ENCODE peak calls at places on chromosomes 7 and 10, in four cellular contexts. Q is thoracic aorta, N is HepG2, L is lower lobe of right lung. C is an unnamed sample.

GRCh38 chr7:47550788-47551470 is 31.0 kb downstream of the TNS3 start:
- DNase-seq in N (no peak), Q (no peak), L (no peak), C (no peak)

GRCh38 chr10:77328272-77328816 is 309.3 kb downstream of the KCNMA1 start:
- DNase-seq in Q (no peak), N (peak; percentile 10), L (no peak), C (no peak)

GRCh38 chr7:45972629-45973312 is 51.7 kb upstream of the IGFBP3 start:
- DNase-seq in N (peak; percentile 88), L (no peak), Q (no peak), C (no peak)

GRCh38 chr7:158975526-158976467 is 119.4 kb downstream of the DYNC2I1 start:
- DNase-seq in Q (no peak), N (peak; percentile 56), L (no peak), C (no peak)

GRCh38 chr10:44967596-44967995 is 8.0 kb downstream of the RASSF4 start:
- DNase-seq in L (no peak), N (no peak), Q (no peak), C (no peak)

GRCh38 chr10:30491204-30491603 is 57.2 kb downstream of the MAP3K8 start:
- DNase-seq in N (no peak), L (no peak), Q (no peak), C (no peak)

GRCh38 chr10:71683301-71683700 is 36.3 kb downstream of the C10orf105 start:
- DNase-seq in Q (no peak), L (no peak), N (no peak), C (no peak)

GRCh38 chr10:92087750-92088395 is 164.3 kb downstream of the BTAF1 start:
- DNase-seq in L (peak; percentile 51), Q (peak; percentile 38), N (peak; percentile 90), C (no peak)

GRCh38 chr10:67735430-67735829 is 39.4 kb upstream of the CTNNA3 start:
- DNase-seq in N (no peak), Q (no peak), L (no peak), C (no peak)

GRCh38 chr10:95850791-95851190 is 57.0 kb upstream of the CC2D2B start:
- DNase-seq in L (no peak), N (no peak), Q (no peak), C (no peak)

GRCh38 chr7:28748934-28749584 is 209.1 kb downstream of the TRIL start:
- DNase-seq in L (peak; percentile 61), N (no peak), Q (peak; percentile 18), C (no peak)

GRCh38 chr7:44066111-44066460 is 719 bp upstream of the PGAM2 start:
- DNase-seq in L (no peak), N (no peak), Q (no peak), C (no peak)

GRCh38 chr10:4981722-4982471 is 18.7 kb downstream of the AKR1C1 start:
- DNase-seq in Q (no peak), L (peak; percentile 57), N (peak; percentile 79), C (no peak)

GRCh38 chr10:43968961-43969360 is 320.3 kb upstream of the ZNF32 start:
- DNase-seq in Q (no peak), N (no peak), L (no peak), C (no peak)

GRCh38 chr10:120750167-120750566 is 101.0 kb upstream of the WDR11 start:
- DNase-seq in Q (no peak), L (no peak), N (no peak), C (no peak)

GRCh38 chr7:20865684-20866083 is 79.0 kb upstream of the SP8 start:
- DNase-seq in L (no peak), N (no peak), Q (no peak), C (no peak)

GRCh38 chr7:17195576-17195975 is 102.9 kb upstream of the AHR start:
- DNase-seq in N (no peak), Q (no peak), L (no peak), C (no peak)

GRCh38 chr7:141876371-141876770 is 35.1 kb upstream of the PRSS37 start:
- DNase-seq in N (no peak), Q (no peak), L (no peak), C (no peak)

GRCh38 chr7:139829654-139830130 is 628 bp downstream of the TBXAS1 start:
- DNase-seq in Q (no peak), L (no peak), N (no peak), C (no peak)

GRCh38 chr7:139828446-139828845 is 618 bp upstream of the TBXAS1 start:
- DNase-seq in N (no peak), Q (no peak), L (no peak), C (no peak)

GRCh38 chr7:139830779-139831498 is 1.9 kb downstream of the TBXAS1 start:
- DNase-seq in L (no peak), Q (no peak), N (no peak), C (no peak)

GRCh38 chr7:139830292-139830691 is 1.2 kb downstream of the TBXAS1 start:
- DNase-seq in N (no peak), Q (no peak), L (no peak), C (no peak)

DNA sequence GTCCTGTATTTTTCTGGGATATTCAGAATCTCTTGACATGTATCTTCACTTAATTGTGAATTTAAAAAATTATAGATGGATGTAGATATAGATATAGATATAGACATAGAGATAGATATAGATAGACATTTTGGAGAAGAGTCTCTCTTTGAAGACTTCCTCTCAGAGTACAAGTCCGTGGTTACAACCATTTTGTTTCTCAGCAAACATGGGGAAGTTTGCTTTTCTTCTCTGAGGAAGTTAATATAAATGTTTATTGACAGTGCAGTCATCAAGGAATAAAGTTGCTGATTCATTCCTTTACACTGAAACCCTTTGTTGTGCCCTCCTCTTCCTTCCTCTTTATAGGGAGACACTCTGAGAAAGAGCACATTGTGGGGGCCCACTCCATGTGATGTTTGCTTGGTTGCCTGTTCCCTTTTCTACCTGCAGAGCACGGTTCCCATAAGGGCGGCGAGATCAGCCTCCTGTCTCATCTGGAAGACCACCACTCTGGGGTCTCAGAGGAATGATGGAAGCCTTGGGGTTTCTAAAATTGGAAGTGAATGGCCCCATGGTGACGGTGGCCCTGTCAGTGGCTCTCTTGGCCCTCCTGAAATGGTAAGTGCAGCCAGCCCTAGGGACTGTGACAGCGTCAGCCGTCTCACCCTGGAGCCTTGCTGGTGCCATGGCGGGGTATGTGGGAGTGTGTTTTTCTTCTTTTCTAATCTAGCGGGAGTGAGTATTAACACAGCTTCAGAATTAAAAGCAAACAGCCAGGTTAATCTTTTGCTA is at the start of gene TBXAS1:
- DNase-seq in N (no peak), Q (no peak), L (peak; percentile 65), C (no peak)
- H3K4me3 ChIP-seq in N (peak within 1 kb of the TSS; percentile 49), Q (peak within 1 kb of the TSS; percentile 54), L (peak within 1 kb of the TSS; percentile 44), C (no peak within 1 kb of the TSS)

GRCh38 chr10:110171032-110171431 is 36.4 kb upstream of the MXI1 start:
- DNase-seq in N (no peak), L (no peak), Q (no peak), C (no peak)

GRCh38 chr10:110169586-110169985 is 37.8 kb upstream of the MXI1 start:
- DNase-seq in Q (no peak), N (no peak), L (no peak), C (no peak)

GRCh38 chr10:110170142-110170887 is 37.1 kb upstream of the MXI1 start:
- DNase-seq in Q (no peak), L (no peak), N (no peak), C (no peak)

GRCh38 chr10:110167149-110167548 is 40.3 kb upstream of the MXI1 start:
- DNase-seq in N (no peak), Q (no peak), L (no peak), C (no peak)

DNA sequence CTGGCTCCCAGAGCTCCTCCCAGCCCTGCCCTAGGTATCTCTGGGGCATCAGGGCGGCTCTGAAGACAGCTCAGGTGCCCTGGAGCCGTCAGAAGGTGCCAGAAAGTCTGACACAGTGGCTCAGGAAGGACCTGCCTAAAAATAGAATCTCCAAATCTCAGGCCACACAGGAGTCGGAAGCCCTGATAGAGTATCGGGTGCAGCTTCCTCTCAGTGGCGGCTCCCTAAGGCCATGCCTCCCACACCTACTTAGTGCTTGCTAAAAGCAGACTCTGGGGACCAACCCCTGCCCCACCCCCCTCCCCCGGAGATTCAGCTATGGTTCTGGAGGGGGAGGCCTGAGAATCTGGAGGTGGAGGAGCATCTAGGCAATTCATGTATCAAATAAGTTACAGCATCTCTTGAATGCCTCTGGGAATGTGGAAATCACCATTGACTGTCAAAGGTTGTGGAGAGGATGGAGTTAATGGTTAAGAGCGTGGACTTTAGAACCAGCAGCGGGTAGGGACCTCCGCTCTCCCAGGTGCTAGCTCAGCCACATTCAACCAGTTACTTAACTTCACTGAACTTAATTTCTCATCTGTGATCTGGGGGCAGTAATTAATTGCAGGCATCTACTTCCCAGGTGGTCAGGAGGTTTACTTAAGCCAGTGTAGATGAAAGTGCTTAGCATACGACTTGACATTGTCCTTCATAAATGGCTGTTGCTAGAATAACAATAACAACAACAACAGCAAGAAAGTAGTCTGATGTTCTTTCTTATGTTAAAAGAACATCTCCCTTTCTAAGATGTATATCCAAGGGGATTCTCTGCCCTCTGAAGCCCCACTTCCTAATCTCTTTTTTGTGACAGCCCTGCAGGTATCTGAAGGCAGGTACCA is 38.6 kb upstream of the MXI1 start:
- DNase-seq in L (no peak), Q (no peak), N (peak; percentile 50), C (no peak)
- H3K27me3 ChIP-seq in L (peaks cover 42% of the 10 kb centered on the region), Q (no peaks in the 10 kb centered on the region), N (peaks cover 22% of the 10 kb centered on the region), C (peaks cover 19% of the 10 kb centered on the region)

GRCh38 chr7:156617215-156617614 is 23.4 kb upstream of the RNF32 start:
- DNase-seq in Q (no peak), L (no peak), N (no peak), C (no peak)
- H3K4me3 ChIP-seq in Q (no peak overlapping the region), L (peak overlapping the region; percentile 53), N (peak overlapping the region; percentile 78), C (no peak overlapping the region)

GRCh38 chr7:114317450-114318098 is 97.0 kb upstream of the FOXP2 start:
- DNase-seq in L (no peak), Q (no peak), N (no peak), C (no peak)

GRCh38 chr7:114309729-114310128 is 104.9 kb upstream of the FOXP2 start:
- DNase-seq in N (no peak), L (no peak), Q (no peak), C (no peak)

GRCh38 chr7:114310344-114311118 is 104.1 kb upstream of the FOXP2 start:
- DNase-seq in L (no peak), Q (no peak), N (no peak), C (no peak)

DNA sequence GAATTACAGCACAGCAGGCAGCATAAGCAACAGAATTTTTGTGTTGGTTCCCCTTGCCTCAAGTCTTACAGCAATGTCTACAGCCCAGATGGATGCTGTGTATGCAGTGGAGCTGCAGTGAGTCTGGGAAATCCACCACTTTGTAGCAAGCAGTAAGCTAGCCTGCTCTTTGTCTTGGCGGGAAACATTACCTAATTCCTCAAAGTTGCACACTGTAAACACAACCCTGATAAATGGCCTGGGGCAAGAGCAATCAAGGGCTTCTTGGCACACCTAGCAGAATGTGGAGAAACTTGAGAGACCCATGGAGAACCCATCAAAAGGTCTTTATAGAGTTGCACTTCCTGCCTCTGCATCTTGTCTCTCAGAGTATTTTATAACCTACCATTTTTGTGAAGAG is 102.0 kb upstream of the FOXP2 start:
- DNase-seq in L (no peak), Q (no peak), N (no peak), C (no peak)
- H3K27me3 ChIP-seq in L (no peaks in the 10 kb centered on the region), Q (no peaks in the 10 kb centered on the region), N (no peaks in the 10 kb centered on the region), C (no peaks in the 10 kb centered on the region)

GRCh38 chr10:125054664-125055273 is 105.6 kb downstream of the CTBP2 start:
- DNase-seq in L (no peak), Q (no peak), N (no peak), C (no peak)

GRCh38 chr10:125054216-125054615 is 106.1 kb downstream of the CTBP2 start:
- DNase-seq in Q (no peak), N (no peak), L (no peak), C (no peak)

GRCh38 chr10:125057158-125058001 is 103.0 kb downstream of the CTBP2 start:
- DNase-seq in Q (no peak), L (no peak), N (no peak), C (no peak)

GRCh38 chr10:125060038-125060437 is 100.3 kb downstream of the CTBP2 start:
- DNase-seq in Q (no peak), L (no peak), N (no peak), C (no peak)

GRCh38 chr10:125056161-125057132 is 103.9 kb downstream of the CTBP2 start:
- DNase-seq in N (no peak), Q (no peak), L (no peak), C (no peak)
- H3K4me3 ChIP-seq in N (no peak overlapping the region), Q (peak overlapping the region; percentile 45), L (no peak overlapping the region), C (no peak overlapping the region)

C was measured in effector memory CD4-positive, alpha-beta T cell.